ENCODE peak calls at places on chromosomes 3 and 15, in seven cellular contexts. T, H, D, Q, O, F and B are unnamed samples.

GRCh38 chr3:184637705-184638104 is 74.2 kb downstream of the MAGEF1 start:
- DNase-seq in T (no peak), H (no peak), D (no peak), Q (no peak), O (no peak), F (no peak), B (no peak)

GRCh38 chr15:88636039-88636438 is 2.8 kb upstream of the ISG20 start:
- DNase-seq in T (peak), H (peak), D (no peak), Q (peak), O (no peak), F (no peak), B (no peak)

GRCh38 chr3:16550305-16550675 is 36.8 kb upstream of the RFTN1 start:
- DNase-seq in T (no peak), H (no peak), D (no peak), Q (no peak), O (no peak), F (no peak), B (no peak)

GRCh38 chr15:70376031-70376928 is 278.6 kb upstream of the TLE3 start:
- DNase-seq in T (no peak), H (no peak), D (no peak), Q (no peak), O (peak), F (no peak), B (no peak)

GRCh38 chr15:26176831-26177230 is 313.7 kb upstream of the ATP10A start:
- DNase-seq in T (no peak), H (no peak), D (no peak), Q (no peak), O (no peak), F (no peak), B (no peak)

GRCh38 chr15:32774022-32774421 is 56.2 kb downstream of the GREM1 start:
- DNase-seq in T (no peak), H (no peak), D (no peak), Q (no peak), O (no peak), F (no peak), B (no peak)

GRCh38 chr3:135918600-135918999 is 46.9 kb upstream of the PPP2R3A start:
- DNase-seq in T (no peak), H (no peak), D (no peak), Q (no peak), O (no peak), F (no peak), B (no peak)

GRCh38 chr3:178206554-178206953 is 329.7 kb upstream of the KCNMB2 start:
- DNase-seq in T (no peak), H (no peak), D (no peak), Q (no peak), O (no peak), F (no peak), B (no peak)

GRCh38 chr3:191455257-191455952 is 5.6 kb upstream of the PYDC2 start:
- DNase-seq in T (no peak), H (no peak), D (no peak), Q (no peak), O (no peak), F (no peak), B (peak)

GRCh38 chr15:69561071-69561784 is 108.6 kb downstream of the RPLP1 start:
- DNase-seq in T (no peak), H (no peak), D (peak), Q (no peak), O (no peak), F (no peak), B (no peak)

GRCh38 chr3:159187232-159187631 is 385.4 kb downstream of the MFSD1 start:
- DNase-seq in T (no peak), H (no peak), D (no peak), Q (no peak), O (no peak), F (no peak), B (no peak)

GRCh38 chr3:120567370-120568197 is 28.6 kb upstream of the NDUFB4 start:
- DNase-seq in T (no peak), H (peak), D (no peak), Q (no peak), O (no peak), F (no peak), B (no peak)

GRCh38 chr15:36850864-36851263 is 249.5 kb downstream of the MEIS2 start:
- DNase-seq in T (no peak), H (no peak), D (no peak), Q (no peak), O (no peak), F (no peak), B (no peak)

GRCh38 chr15:40857601-40858351 is 13.9 kb downstream of the SPINT1 start:
- DNase-seq in T (peak), H (peak), D (peak), Q (peak), O (peak), F (peak), B (peak)

GRCh38 chr3:100600181-100601042 is 9.0 kb upstream of the ADGRG7 start:
- DNase-seq in T (no peak), H (peak), D (no peak), Q (no peak), O (no peak), F (no peak), B (no peak)

GRCh38 chr15:72758195-72758594 is 25.4 kb downstream of the ADPGK start:
- DNase-seq in T (no peak), H (no peak), D (no peak), Q (no peak), O (no peak), F (no peak), B (no peak)

GRCh38 chr3:127136024-127136600 is 56.8 kb upstream of the PRR23E start:
- DNase-seq in T (no peak), H (no peak), D (no peak), Q (no peak), O (no peak), F (no peak), B (no peak)

GRCh38 chr15:58521293-58521991 is 89.7 kb downstream of the LIPC start:
- DNase-seq in T (no peak), H (peak), D (no peak), Q (no peak), O (peak), F (peak), B (no peak)

GRCh38 chr3:37765591-37766219 is 96.0 kb upstream of the CTDSPL start:
- DNase-seq in T (no peak), H (no peak), D (no peak), Q (no peak), O (no peak), F (no peak), B (no peak)

GRCh38 chr3:108830991-108831390 is 8.4 kb downstream of the TRAT1 start:
- DNase-seq in T (no peak), H (no peak), D (no peak), Q (no peak), O (no peak), F (no peak), B (no peak)

GRCh38 chr15:51341366-51342248 is at the start of gene GLDN:
- DNase-seq in T (no peak), H (peak), D (peak), Q (peak), O (peak), F (no peak), B (no peak)

GRCh38 chr3:151896662-151897012 is 23.2 kb downstream of the SUCNR1 start:
- DNase-seq in T (no peak), H (no peak), D (no peak), Q (no peak), O (no peak), F (no peak), B (no peak)

DNA sequence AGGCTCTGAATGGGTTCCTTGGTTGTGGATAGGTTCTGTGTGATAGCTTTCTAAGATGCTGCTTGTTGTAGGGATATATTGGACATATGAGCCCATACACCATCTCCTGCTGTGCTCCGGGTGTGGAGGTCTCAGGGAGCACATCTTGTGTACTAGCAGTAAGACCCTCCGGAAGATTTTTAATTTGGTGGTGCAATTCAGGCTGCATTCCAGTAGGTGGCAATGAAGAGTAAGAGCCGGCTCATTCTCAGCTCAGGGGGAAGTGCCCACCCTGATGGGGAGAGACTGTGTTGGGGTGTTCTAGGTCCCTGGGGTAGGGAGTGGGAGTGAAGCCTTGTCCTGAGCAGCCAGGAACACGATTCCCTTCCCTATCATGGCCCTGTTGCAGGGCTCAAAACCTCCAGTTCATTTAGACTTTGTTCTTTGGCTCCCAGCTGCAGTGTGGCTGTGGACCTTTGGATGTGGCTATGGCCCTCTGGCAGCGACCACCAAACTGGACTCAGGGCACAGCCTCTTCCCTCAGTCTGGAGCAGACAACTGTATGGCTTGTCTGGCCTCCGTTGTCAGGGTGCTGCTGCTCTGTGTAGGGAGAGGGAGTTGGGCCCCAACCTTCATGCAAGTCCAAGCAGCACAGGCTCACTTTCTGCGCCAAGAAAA is 104.7 kb downstream of the UNC13C start:
- DNase-seq in T (no peak), H (peak), D (peak), Q (no peak), O (peak), F (no peak), B (peak)
- TF ChIP-seq CTCF in T (peak), H (peak), D (peak), Q (peak), O (peak), F (peak), B (peak)

GRCh38 chr3:195558602-195559001 is 15.5 kb upstream of the PPP1R2 start:
- DNase-seq in T (peak), H (peak), D (no peak), Q (peak), O (no peak), F (peak), B (peak)
- TF ChIP-seq CTCF in T (peak), H (peak), D (peak), Q (peak), O (no peak), F (peak), B (peak)

GRCh38 chr3:24680214-24680967 is 185.7 kb upstream of the THRB start:
- DNase-seq in T (no peak), H (peak), D (peak), Q (peak), O (peak), F (peak), B (peak)
- TF ChIP-seq CTCF in T (no peak), H (peak), D (peak), Q (peak), O (peak), F (peak), B (peak)

GRCh38 chr15:42723068-42723467 is 13.9 kb downstream of the CDAN1 start:
- DNase-seq in T (no peak), H (no peak), D (no peak), Q (no peak), O (no peak), F (no peak), B (no peak)
- TF ChIP-seq CTCF in T (no peak), H (no peak), D (peak), Q (no peak), O (no peak), F (no peak), B (no peak)

GRCh38 chr3:174862101-174862500 is 3.0 kb downstream of the NAALADL2 start:
- DNase-seq in T (no peak), H (peak), D (no peak), Q (no peak), O (no peak), F (no peak), B (no peak)
- TF ChIP-seq CTCF in T (no peak), H (peak), D (peak), Q (no peak), O (no peak), F (no peak), B (no peak)

GRCh38 chr3:89527736-89528335 is 420.4 kb downstream of the EPHA3 start:
- DNase-seq in T (no peak), H (no peak), D (no peak), Q (no peak), O (no peak), F (no peak), B (no peak)
- TF ChIP-seq CTCF in T (no peak), H (no peak), D (no peak), Q (no peak), O (no peak), F (no peak), B (no peak)

GRCh38 chr3:52237659-52238172 is 1.2 kb downstream of the TWF2 start:
- DNase-seq in T (no peak), H (peak), D (no peak), Q (peak), O (no peak), F (no peak), B (no peak)

GRCh38 chr3:52240886-52241244 is 1.9 kb upstream of the TWF2 start:
- DNase-seq in T (no peak), H (no peak), D (no peak), Q (no peak), O (no peak), F (no peak), B (no peak)

GRCh38 chr3:52238193-52238760 is 681 bp downstream of the TWF2 start:
- DNase-seq in T (no peak), H (no peak), D (no peak), Q (peak), O (no peak), F (no peak), B (no peak)

GRCh38 chr3:52240059-52240885 is 1.3 kb upstream of the TWF2 start:
- DNase-seq in T (peak), H (peak), D (no peak), Q (peak), O (no peak), F (peak), B (no peak)

GRCh38 chr3:52238761-52239701 is at the start of gene TWF2:
- DNase-seq in T (peak), H (peak), D (peak), Q (peak), O (peak), F (peak), B (peak)
- TF ChIP-seq CTCF in T (peak), H (no peak), D (peak), Q (peak), O (no peak), F (peak), B (peak)

DNA sequence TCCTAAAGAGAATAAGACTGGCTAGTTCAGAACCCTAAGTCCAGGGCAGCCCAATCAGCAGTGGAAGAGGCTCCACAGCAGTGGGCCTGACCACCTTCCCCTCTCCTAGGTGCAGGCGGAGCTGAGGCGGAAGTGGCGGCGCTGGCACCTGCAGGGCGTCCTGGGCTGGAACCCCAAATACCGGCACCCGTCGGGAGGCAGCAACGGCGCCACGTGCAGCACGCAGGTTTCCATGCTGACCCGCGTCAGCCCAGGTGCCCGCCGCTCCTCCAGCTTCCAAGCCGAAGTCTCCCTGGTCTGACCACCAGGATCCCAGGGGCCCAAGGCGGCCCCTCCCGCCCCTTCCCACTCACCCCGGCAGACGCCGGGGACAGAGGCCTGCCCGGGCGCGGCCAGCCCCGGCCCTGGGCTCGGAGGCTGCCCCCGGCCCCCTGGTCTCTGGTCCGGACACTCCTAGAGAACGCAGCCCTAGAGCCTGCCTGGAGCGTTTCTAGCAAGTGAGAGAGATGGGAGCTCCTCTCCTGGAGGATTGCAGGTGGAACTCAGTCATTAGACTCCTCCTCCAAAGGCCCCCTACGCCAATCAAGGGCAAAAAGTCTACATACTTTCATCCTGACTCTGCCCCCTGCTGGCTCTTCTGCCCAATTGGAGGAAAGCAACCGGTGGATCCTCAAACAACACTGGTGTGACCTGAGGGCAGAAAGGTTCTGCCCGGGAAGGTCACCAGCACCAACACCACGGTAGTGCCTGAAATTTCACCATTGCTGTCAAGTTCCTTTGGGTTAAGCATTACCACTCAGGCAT is 33.7 kb downstream of the VIPR1 start:
- DNase-seq in T (peak), H (peak), D (no peak), Q (no peak), O (no peak), F (no peak), B (peak)
- TF ChIP-seq CTCF in T (peak), H (peak), D (peak), Q (no peak), O (peak), F (peak), B (peak)

GRCh38 chr15:78974272-78974918 is 29.5 kb upstream of the CTSH start:
- DNase-seq in T (no peak), H (no peak), D (no peak), Q (no peak), O (no peak), F (no peak), B (no peak)
- TF ChIP-seq CTCF in T (no peak), H (no peak), D (no peak), Q (no peak), O (no peak), F (no peak), B (no peak)

GRCh38 chr3:181948286-181948685 is 236.6 kb downstream of the SOX2 start:
- DNase-seq in T (no peak), H (peak), D (no peak), Q (no peak), O (no peak), F (no peak), B (no peak)
- TF ChIP-seq CTCF in T (no peak), H (peak), D (peak), Q (no peak), O (no peak), F (no peak), B (no peak)